ENCODE peak calls at places on chromosomes 6 and 20, in ten cellular contexts. One of them, this sample, is unnamed.

GRCh38 chr6:5541025-5541424 is 279.7 kb downstream of the FARS2 start:
- DNase-seq in CD8-positive, alpha-beta T cell: no peak
- DNase-seq in stimulated activated CD8-positive, alpha-beta memory T cell treated with anti-CD3 and anti-CD28 coated beads, Interleukin-2, amount 100 ng/mL, for 1 hour: no peak
- DNase-seq in GM04504: no peak
- DNase-seq in T-helper 2 cell: no peak
- DNase-seq in posterior cingulate gyrus: no peak
- DNase-seq in nephron progenitor cell: no peak
- DNase-seq in GOT3: no peak
- DNase-seq in left colon: no peak
- DNase-seq in esophagus muscularis mucosa: no peak
- DNase-seq in this sample: no peak

GRCh38 chr6:31585531-31585930 is 546 bp upstream of the LST1 start:
- DNase-seq in posterior cingulate gyrus: no peak
- DNase-seq in esophagus muscularis mucosa: no peak
- DNase-seq in CD8-positive, alpha-beta T cell: no peak
- DNase-seq in nephron progenitor cell: no peak
- DNase-seq in stimulated activated CD8-positive, alpha-beta memory T cell treated with anti-CD3 and anti-CD28 coated beads, Interleukin-2, amount 100 ng/mL, for 1 hour: no peak
- DNase-seq in GM04504: no peak
- DNase-seq in left colon: no peak
- DNase-seq in T-helper 2 cell: peak; percentile 84
- DNase-seq in GOT3: no peak
- DNase-seq in this sample: no peak

GRCh38 chr20:45470262-45470931 is 844 bp downstream of the WFDC2 start:
- DNase-seq in nephron progenitor cell: peak; percentile 72
- DNase-seq in CD8-positive, alpha-beta T cell: no peak
- DNase-seq in T-helper 2 cell: no peak
- DNase-seq in esophagus muscularis mucosa: no peak
- DNase-seq in stimulated activated CD8-positive, alpha-beta memory T cell treated with anti-CD3 and anti-CD28 coated beads, Interleukin-2, amount 100 ng/mL, for 1 hour: no peak
- DNase-seq in GOT3: no peak
- DNase-seq in left colon: peak; percentile 77
- DNase-seq in posterior cingulate gyrus: peak; percentile 83
- DNase-seq in GM04504: no peak
- DNase-seq in this sample: peak; percentile 54

GRCh38 chr6:110329729-110330436 is 28.3 kb downstream of the METTL24 start:
- DNase-seq in nephron progenitor cell: peak; percentile 33
- DNase-seq in posterior cingulate gyrus: peak; percentile 87
- DNase-seq in CD8-positive, alpha-beta T cell: no peak
- DNase-seq in esophagus muscularis mucosa: peak; percentile 68
- DNase-seq in GM04504: no peak
- DNase-seq in T-helper 2 cell: no peak
- DNase-seq in GOT3: no peak
- DNase-seq in left colon: no peak
- DNase-seq in stimulated activated CD8-positive, alpha-beta memory T cell treated with anti-CD3 and anti-CD28 coated beads, Interleukin-2, amount 100 ng/mL, for 1 hour: no peak
- DNase-seq in this sample: no peak

GRCh38 chr6:29516108-29516507 is 28.4 kb upstream of the MAS1L start:
- DNase-seq in left colon: no peak
- DNase-seq in esophagus muscularis mucosa: no peak
- DNase-seq in CD8-positive, alpha-beta T cell: peak; percentile 7
- DNase-seq in stimulated activated CD8-positive, alpha-beta memory T cell treated with anti-CD3 and anti-CD28 coated beads, Interleukin-2, amount 100 ng/mL, for 1 hour: no peak
- DNase-seq in posterior cingulate gyrus: no peak
- DNase-seq in T-helper 2 cell: peak; percentile 82
- DNase-seq in GOT3: no peak
- DNase-seq in nephron progenitor cell: no peak
- DNase-seq in GM04504: no peak
- DNase-seq in this sample: peak; percentile 6

GRCh38 chr20:49115565-49115964 is 69.5 kb downstream of the CSE1L start:
- DNase-seq in T-helper 2 cell: no peak
- DNase-seq in nephron progenitor cell: no peak
- DNase-seq in GOT3: no peak
- DNase-seq in esophagus muscularis mucosa: no peak
- DNase-seq in CD8-positive, alpha-beta T cell: no peak
- DNase-seq in left colon: no peak
- DNase-seq in GM04504: no peak
- DNase-seq in stimulated activated CD8-positive, alpha-beta memory T cell treated with anti-CD3 and anti-CD28 coated beads, Interleukin-2, amount 100 ng/mL, for 1 hour: no peak
- DNase-seq in posterior cingulate gyrus: no peak
- DNase-seq in this sample: no peak

GRCh38 chr20:51404297-51405060 is 138.0 kb downstream of the NFATC2 start:
- DNase-seq in T-helper 2 cell: peak; percentile 99
- DNase-seq in CD8-positive, alpha-beta T cell: peak; percentile 75
- DNase-seq in left colon: peak; percentile 60
- DNase-seq in nephron progenitor cell: no peak
- DNase-seq in stimulated activated CD8-positive, alpha-beta memory T cell treated with anti-CD3 and anti-CD28 coated beads, Interleukin-2, amount 100 ng/mL, for 1 hour: peak; percentile 68
- DNase-seq in GOT3: no peak
- DNase-seq in esophagus muscularis mucosa: no peak
- DNase-seq in GM04504: no peak
- DNase-seq in posterior cingulate gyrus: no peak
- DNase-seq in this sample: no peak

GRCh38 chr6:150514806-150515362 is 84.8 kb upstream of the PLEKHG1 start:
- DNase-seq in GM04504: no peak
- DNase-seq in CD8-positive, alpha-beta T cell: no peak
- DNase-seq in nephron progenitor cell: no peak
- DNase-seq in GOT3: no peak
- DNase-seq in T-helper 2 cell: no peak
- DNase-seq in left colon: no peak
- DNase-seq in stimulated activated CD8-positive, alpha-beta memory T cell treated with anti-CD3 and anti-CD28 coated beads, Interleukin-2, amount 100 ng/mL, for 1 hour: no peak
- DNase-seq in posterior cingulate gyrus: no peak
- DNase-seq in esophagus muscularis mucosa: peak; percentile 82
- DNase-seq in this sample: peak; percentile 16

GRCh38 chr6:126300126-126300525 is 39.8 kb upstream of the CENPW start:
- DNase-seq in T-helper 2 cell: no peak
- DNase-seq in stimulated activated CD8-positive, alpha-beta memory T cell treated with anti-CD3 and anti-CD28 coated beads, Interleukin-2, amount 100 ng/mL, for 1 hour: no peak
- DNase-seq in GM04504: no peak
- DNase-seq in esophagus muscularis mucosa: no peak
- DNase-seq in nephron progenitor cell: no peak
- DNase-seq in CD8-positive, alpha-beta T cell: no peak
- DNase-seq in GOT3: no peak
- DNase-seq in posterior cingulate gyrus: no peak
- DNase-seq in left colon: no peak
- DNase-seq in this sample: no peak

This sample was measured in prostate gland.